ENCODE peak calls at places on chromosomes 16 and 17, in ten cellular contexts. S is T-helper 2 cell; T is T-helper 1 cell; X is NCI-H1417; C is ecto neural progenitor cell; Z is AG10803; A is stimulated activated CD8-positive, alpha-beta memory T cell treated with anti-CD3 and anti-CD28 coated beads, Interleukin-12 subunit alpha, Interleukin-12 subunit beta, amount 100 ng/mL, for 4 hours; G is GM12891; N is CD4-positive, alpha-beta T cell; Q is T-cell. J is an unnamed sample.

GRCh38 chr16:84811529-84811928 is 8.3 kb upstream of the CRISPLD2 start:
- DNase-seq in S (no peak), T (no peak), X (no peak), C (no peak), Z (no peak), A (no peak), G (no peak), N (no peak), Q (no peak), J (no peak)

GRCh38 chr16:48413291-48413690 is 28.1 kb upstream of the SIAH1 start:
- DNase-seq in S (no peak), T (no peak), X (peak; percentile 35), C (no peak), Z (no peak), A (no peak), G (no peak), N (no peak), Q (no peak), J (no peak)

GRCh38 chr17:73359987-73360410 is 48.2 kb upstream of the CDC42EP4 start:
- DNase-seq in S (no peak), T (no peak), X (peak; percentile 60), C (no peak), Z (no peak), A (no peak), G (no peak), N (no peak), Q (no peak), J (no peak)

GRCh38 chr17:1452836-1453235 is 3.2 kb downstream of the CRK start:
- DNase-seq in S (no peak), T (no peak), X (no peak), C (no peak), Z (no peak), A (no peak), G (no peak), N (no peak), Q (no peak), J (no peak)

GRCh38 chr17:48503747-48504146 is 27.1 kb downstream of the HOXB1 start:
- DNase-seq in S (no peak), T (no peak), X (peak; percentile 79), C (no peak), Z (no peak), A (no peak), G (no peak), N (no peak), Q (no peak), J (no peak)

GRCh38 chr17:75404739-75405364 is 626 bp downstream of the GRB2 start:
- DNase-seq in S (peak; percentile 75), T (peak; percentile 39), X (peak; percentile 68), C (no peak), Z (peak; percentile 21), A (peak; percentile 33), G (no peak), N (peak; percentile 56), Q (peak; percentile 28), J (no peak)

GRCh38 chr16:22969567-22969966 is 155.6 kb downstream of the HS3ST2 start:
- DNase-seq in S (no peak), T (no peak), X (no peak), C (no peak), Z (no peak), A (no peak), G (no peak), N (no peak), Q (no peak), J (no peak)

GRCh38 chr16:78505544-78506371 is 406.3 kb downstream of the WWOX start:
- DNase-seq in S (no peak), T (no peak), X (no peak), C (no peak), Z (peak; percentile 23), A (no peak), G (no peak), N (no peak), Q (no peak), J (no peak)

GRCh38 chr17:10349403-10349802 is 23.4 kb downstream of the MYH13 start:
- DNase-seq in S (peak; percentile 5), T (no peak), X (no peak), C (no peak), Z (no peak), A (no peak), G (no peak), N (no peak), Q (no peak), J (no peak)

GRCh38 chr17:20063665-20064648 is 54.8 kb downstream of the SPECC1 start:
- DNase-seq in S (peak; percentile 42), T (no peak), X (peak; percentile 18), C (no peak), Z (peak; percentile 95), A (no peak), G (no peak), N (no peak), Q (no peak), J (no peak)

GRCh38 chr17:75178453-75178852 is 4.3 kb downstream of the SUMO2 start:
- DNase-seq in S (peak; percentile 43), T (no peak), X (no peak), C (no peak), Z (no peak), A (no peak), G (no peak), N (no peak), Q (no peak), J (peak; percentile 32)

GRCh38 chr17:39826334-39826733 is 37.8 kb downstream of the IKZF3 start:
- DNase-seq in S (no peak), T (no peak), X (no peak), C (no peak), Z (no peak), A (no peak), G (no peak), N (no peak), Q (no peak), J (no peak)

GRCh38 chr17:77247048-77247541 is 106.3 kb downstream of the SEC14L1 start:
- DNase-seq in S (peak; percentile 79), T (peak; percentile 82), X (peak; percentile 90), C (peak; percentile 97), Z (peak; percentile 60), A (peak; percentile 71), G (peak; percentile 88), N (peak; percentile 90), Q (peak; percentile 70), J (no peak)

GRCh38 chr17:80944326-80944725 is 47.3 kb upstream of the CHMP6 start:
- DNase-seq in S (no peak), T (no peak), X (no peak), C (no peak), Z (no peak), A (no peak), G (no peak), N (no peak), Q (no peak), J (peak; percentile 68)

GRCh38 chr17:45050680-45051059 is 762 bp downstream of the DCAKD start:
- DNase-seq in S (peak; percentile 50), T (no peak), X (peak; percentile 77), C (no peak), Z (no peak), A (peak; percentile 21), G (no peak), N (peak; percentile 45), Q (no peak), J (no peak)

GRCh38 chr16:21247376-21247775 is 13.9 kb downstream of the ANKS4B start:
- DNase-seq in S (no peak), T (no peak), X (no peak), C (no peak), Z (no peak), A (no peak), G (no peak), N (no peak), Q (no peak), J (no peak)

GRCh38 chr17:42660692-42661345 is 1.7 kb downstream of the TUBG2 start:
- DNase-seq in S (no peak), T (no peak), X (no peak), C (no peak), Z (peak; percentile 72), A (no peak), G (no peak), N (no peak), Q (no peak), J (no peak)

GRCh38 chr16:69535123-69536050 is 30.4 kb upstream of the NFAT5 start:
- DNase-seq in S (no peak), T (no peak), X (no peak), C (no peak), Z (peak; percentile 66), A (no peak), G (no peak), N (no peak), Q (no peak), J (no peak)

GRCh38 chr17:3025421-3026124 is 37.8 kb downstream of the OR1D5 start:
- DNase-seq in S (no peak), T (no peak), X (no peak), C (no peak), Z (no peak), A (no peak), G (no peak), N (no peak), Q (no peak), J (peak; percentile 66)

GRCh38 chr17:73189417-73190099 is 3.3 kb upstream of the COG1 start:
- DNase-seq in S (peak; percentile 25), T (no peak), X (peak; percentile 69), C (peak; percentile 66), Z (peak; percentile 53), A (no peak), G (no peak), N (no peak), Q (no peak), J (no peak)

GRCh38 chr17:3870871-3871306 is 22.0 kb downstream of the CAMKK1 start:
- DNase-seq in S (no peak), T (no peak), X (no peak), C (no peak), Z (no peak), A (no peak), G (peak; percentile 57), N (no peak), Q (peak; percentile 12), J (no peak)

GRCh38 chr17:3827124-3827773 is 18.8 kb downstream of the NCBP3 start:
- DNase-seq in S (peak; percentile 67), T (peak; percentile 51), X (peak; percentile 42), C (peak; percentile 75), Z (peak; percentile 67), A (peak; percentile 29), G (no peak), N (peak; percentile 60), Q (peak; percentile 60), J (no peak)

GRCh38 chr17:47730681-47731080 is 2.4 kb upstream of the TBX21 start:
- DNase-seq in S (no peak), T (no peak), X (no peak), C (no peak), Z (no peak), A (no peak), G (no peak), N (peak; percentile 27), Q (no peak), J (peak; percentile 52)

GRCh38 chr16:57472665-57473060 is 10.2 kb downstream of the POLR2C start:
- DNase-seq in S (no peak), T (no peak), X (peak; percentile 79), C (no peak), Z (no peak), A (no peak), G (no peak), N (no peak), Q (no peak), J (no peak)

GRCh38 chr16:88920618-88921602 is 54.5 kb upstream of the PABPN1L start:
- DNase-seq in S (no peak), T (no peak), X (peak; percentile 78), C (no peak), Z (peak; percentile 81), A (no peak), G (peak; percentile 88), N (no peak), Q (no peak), J (no peak)

GRCh38 chr17:47969975-47970724 is 763 bp upstream of the CDK5RAP3 start:
- DNase-seq in S (no peak), T (no peak), X (no peak), C (no peak), Z (no peak), A (no peak), G (no peak), N (no peak), Q (no peak), J (no peak)

GRCh38 chr16:22660441-22661160 is 149.9 kb downstream of the NPIPB5 start:
- DNase-seq in S (no peak), T (no peak), X (peak; percentile 24), C (no peak), Z (no peak), A (no peak), G (no peak), N (no peak), Q (no peak), J (no peak)

GRCh38 chr17:4136373-4136772 is 6.5 kb downstream of the ZZEF1 start:
- DNase-seq in S (no peak), T (no peak), X (no peak), C (no peak), Z (peak; percentile 8), A (no peak), G (no peak), N (no peak), Q (no peak), J (no peak)

J was measured in chondrocyte.